ENCODE peak calls at places on chromosomes 5 and 9, in six cellular contexts. T is GM23248, M is neural progenitor cell, D is MM.1S, L is PC-9, U is PC-3. R is an unnamed sample. For H3F3A, the result is how much of the 10 kb centered on the place peaks cover.

GRCh38 chr5:39427225-39427624 is 2.4 kb upstream of the DAB2 start:
- DNase-seq in L (no peak), M (peak), D (no peak), U (no peak), T (peak), R (no peak)

GRCh38 chr5:4420177-4420576 is 720.0 kb upstream of the ADAMTS16 start:
- DNase-seq in D (no peak), U (no peak), T (no peak), L (no peak), M (no peak), R (no peak)

GRCh38 chr5:137245438-137245837 is 253.7 kb downstream of the SPOCK1 start:
- DNase-seq in M (no peak), L (peak), D (no peak), U (no peak), T (no peak), R (no peak)

GRCh38 chr9:124553738-124554137 is 46.5 kb upstream of the NR5A1 start:
- DNase-seq in L (no peak), U (peak), D (no peak), M (no peak), T (peak), R (no peak)

GRCh38 chr5:179870403-179870903 is 11.8 kb upstream of the MRNIP start:
- DNase-seq in M (peak), T (peak), U (peak), D (no peak), L (no peak), R (peak)

GRCh38 chr9:3696368-3696767 is 170.6 kb upstream of the RFX3 start:
- DNase-seq in M (no peak), D (no peak), T (no peak), U (no peak), L (no peak), R (peak)

GRCh38 chr5:64147849-64148441 is 17.7 kb upstream of the RNF180 start:
- DNase-seq in T (peak), U (peak), L (no peak), D (peak), M (peak), R (peak)

GRCh38 chr5:173973614-173973969 is 15.4 kb upstream of the C5orf47 start:
- DNase-seq in L (no peak), M (peak), T (no peak), D (peak), U (peak), R (peak)

GRCh38 chr9:96068511-96068910 is 193.0 kb downstream of the ERCC6L2 start:
- DNase-seq in M (no peak), T (no peak), L (no peak), U (no peak), D (no peak), R (no peak)

GRCh38 chr9:127426756-127427155 is 2.6 kb downstream of the ZNF79 start:
- DNase-seq in L (no peak), M (no peak), T (no peak), D (no peak), U (no peak), R (no peak)

GRCh38 chr9:121646992-121647391 is 4.4 kb upstream of the DAB2IP start:
- DNase-seq in D (no peak), M (no peak), U (no peak), T (no peak), L (no peak), R (no peak)

GRCh38 chr9:136951541-136952353 is at the start of gene LCN12:
- DNase-seq in U (no peak), L (no peak), T (no peak), M (no peak), D (no peak), R (no peak)

GRCh38 chr5:150339165-150339564 is 18.3 kb upstream of the TCOF1 start:
- DNase-seq in D (peak), M (no peak), U (no peak), T (no peak), L (no peak), R (no peak)

GRCh38 chr5:145350501-145350900 is 484.6 kb downstream of the PRELID2 start:
- DNase-seq in M (no peak), L (no peak), T (peak), U (peak), D (no peak), R (no peak)

GRCh38 chr5:89377752-89378455 is 494.9 kb upstream of the MEF2C start:
- DNase-seq in L (no peak), M (no peak), T (peak), U (peak), D (no peak), R (no peak)

GRCh38 chr9:108609227-108609894 is 246.4 kb downstream of the ACTL7B start:
- DNase-seq in U (peak), L (no peak), D (no peak), T (peak), M (no peak), R (no peak)

GRCh38 chr9:4277531-4277991 is 22.3 kb downstream of the GLIS3 start:
- DNase-seq in L (no peak), D (no peak), M (no peak), U (no peak), T (no peak), R (peak)

GRCh38 chr9:37908698-37909186 is 4.8 kb upstream of the SLC25A51 start:
- DNase-seq in U (peak), D (no peak), M (no peak), T (peak), L (peak), R (no peak)

GRCh38 chr5:74015716-74016115 is 389.7 kb downstream of the ARHGEF28 start:
- DNase-seq in M (no peak), L (no peak), U (no peak), T (no peak), D (no peak), R (no peak)

GRCh38 chr9:134492281-134492691 is 149.3 kb upstream of the COL5A1 start:
- DNase-seq in T (peak), M (no peak), L (no peak), U (no peak), D (no peak), R (no peak)

GRCh38 chr9:68536876-68537490 is 3.7 kb downstream of the TMEM252 start:
- DNase-seq in L (no peak), U (no peak), D (no peak), M (no peak), T (no peak), R (no peak)

GRCh38 chr5:126686451-126687126 is 85.8 kb downstream of the PHAX start:
- DNase-seq in L (no peak), U (no peak), M (no peak), D (no peak), T (no peak), R (no peak)

GRCh38 chr5:141641634-141642278 is 5.0 kb downstream of the RELL2 start:
- DNase-seq in D (peak), T (peak), L (peak), U (peak), M (no peak), R (peak)

GRCh38 chr9:27431573-27431972 is 92.5 kb upstream of the IFNK start:
- DNase-seq in M (no peak), U (no peak), L (no peak), D (no peak), T (no peak), R (no peak)

GRCh38 chr9:135126480-135127187 is 39.2 kb downstream of the OLFM1 start:
- DNase-seq in U (peak), T (peak), D (no peak), M (no peak), L (no peak), R (no peak)

GRCh38 chr5:172200476-172200875 is 6.5 kb downstream of the EFCAB9 start:
- DNase-seq in T (no peak), D (no peak), M (no peak), U (no peak), L (no peak), R (no peak)

GRCh38 chr5:171306785-171307591 is 2.1 kb upstream of the TLX3 start:
- DNase-seq in T (no peak), L (no peak), U (no peak), D (no peak), M (peak), R (peak)

GRCh38 chr5:32254987-32255900 is 57.5 kb downstream of the MTMR12 start:
- DNase-seq in U (no peak), T (peak), D (no peak), L (no peak), M (no peak), R (no peak)

GRCh38 chr9:128920381-128921058 is at the start of gene PHYHD1:
- DNase-seq in U (peak), M (no peak), D (no peak), L (no peak), T (peak), R (no peak)

GRCh38 chr9:127347831-127348699 is 48.9 kb upstream of the SLC2A8 start:
- DNase-seq in U (no peak), M (no peak), D (no peak), T (peak), L (peak), R (peak)

GRCh38 chr5:75690669-75691068 is 26.6 kb downstream of the POC5 start:
- DNase-seq in D (no peak), L (no peak), M (no peak), U (no peak), T (no peak), R (no peak)

GRCh38 chr5:75685141-75685540 is 32.1 kb downstream of the POC5 start:
- DNase-seq in M (no peak), U (no peak), D (no peak), T (no peak), L (no peak), R (no peak)

GRCh38 chr5:75681125-75681830 is 36.0 kb downstream of the POC5 start:
- DNase-seq in M (peak), D (peak), U (peak), T (peak), L (peak), R (peak)

DNA sequence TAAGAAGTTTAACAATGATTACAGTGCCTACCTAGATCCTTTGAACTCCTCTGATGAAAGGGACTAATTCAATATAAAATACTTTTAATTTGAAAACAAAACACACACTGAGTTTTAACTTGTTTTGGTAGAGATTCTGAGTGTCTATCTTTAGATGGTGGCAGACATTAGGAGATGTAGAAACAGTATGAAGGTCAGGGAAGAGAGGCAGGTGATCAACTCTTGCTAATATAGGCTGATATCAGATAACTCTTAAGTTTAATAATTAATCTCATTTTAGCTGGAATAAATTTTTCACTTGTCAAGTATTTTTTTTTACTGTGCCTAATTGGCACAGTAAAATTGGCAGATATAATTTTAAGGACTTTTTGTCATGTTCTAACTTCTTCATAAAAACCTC is 30.8 kb downstream of the POC5 start:
- DNase-seq in L (no peak), D (no peak), U (no peak), T (no peak), M (no peak), R (no peak)
- TF ChIP-seq EZH2 in L (no peak), D (no peak), U (no peak), T (no peak), M (no peak), R (no peak)

GRCh38 chr5:80191397-80191796 is 64.5 kb downstream of the SERINC5 start:
- DNase-seq in D (no peak), M (no peak), T (no peak), L (no peak), U (no peak), R (no peak)

GRCh38 chr5:80191991-80192398 is 63.9 kb downstream of the SERINC5 start:
- DNase-seq in L (no peak), T (peak), M (peak), D (no peak), U (no peak), R (peak)

GRCh38 chr5:80190960-80191359 is 64.9 kb downstream of the SERINC5 start:
- DNase-seq in L (no peak), D (no peak), M (no peak), U (no peak), T (no peak), R (no peak)

GRCh38 chr5:80193421-80193820 is 62.4 kb downstream of the SERINC5 start:
- DNase-seq in M (peak), U (no peak), L (no peak), D (no peak), T (no peak), R (no peak)

DNA sequence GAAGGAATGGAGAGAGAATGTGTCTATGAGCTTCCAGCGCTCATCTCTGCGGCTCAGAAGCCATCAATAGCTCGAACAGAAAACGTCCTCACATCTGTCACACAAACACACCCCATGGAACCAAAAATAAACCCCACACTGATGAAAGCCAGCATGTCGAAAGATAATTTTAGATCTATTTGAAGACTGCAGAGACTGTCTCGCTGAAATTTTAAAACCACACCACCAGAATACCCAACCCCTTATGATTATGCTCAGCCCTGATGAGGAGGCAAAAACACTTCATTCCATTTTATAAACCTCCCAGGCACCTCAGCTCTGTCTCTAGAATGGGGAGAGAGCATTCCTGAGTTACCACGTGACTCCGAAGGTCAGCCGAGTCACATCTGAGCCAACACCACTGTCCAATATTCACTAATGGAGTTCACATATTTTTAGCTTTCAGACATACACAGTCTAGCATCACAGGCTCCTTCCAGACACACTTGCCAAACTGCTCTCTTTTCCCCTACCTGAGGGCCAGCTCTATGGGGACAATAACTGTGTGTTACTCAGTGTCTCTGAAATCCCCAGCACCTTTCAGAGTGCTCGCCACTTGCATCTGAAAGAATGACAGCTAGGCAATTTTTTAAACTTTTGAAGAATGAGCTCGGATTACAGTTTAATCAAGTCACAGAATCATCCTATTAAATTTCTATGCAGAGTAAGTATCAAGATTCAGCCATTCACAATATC is 63.2 kb downstream of the SERINC5 start:
- DNase-seq in D (no peak), M (peak), L (no peak), T (peak), U (no peak), R (no peak)
- H3F3A ChIP-seq in D (under half), M (half or more), L (under half), T (under half), U (under half), R (under half)

DNA sequence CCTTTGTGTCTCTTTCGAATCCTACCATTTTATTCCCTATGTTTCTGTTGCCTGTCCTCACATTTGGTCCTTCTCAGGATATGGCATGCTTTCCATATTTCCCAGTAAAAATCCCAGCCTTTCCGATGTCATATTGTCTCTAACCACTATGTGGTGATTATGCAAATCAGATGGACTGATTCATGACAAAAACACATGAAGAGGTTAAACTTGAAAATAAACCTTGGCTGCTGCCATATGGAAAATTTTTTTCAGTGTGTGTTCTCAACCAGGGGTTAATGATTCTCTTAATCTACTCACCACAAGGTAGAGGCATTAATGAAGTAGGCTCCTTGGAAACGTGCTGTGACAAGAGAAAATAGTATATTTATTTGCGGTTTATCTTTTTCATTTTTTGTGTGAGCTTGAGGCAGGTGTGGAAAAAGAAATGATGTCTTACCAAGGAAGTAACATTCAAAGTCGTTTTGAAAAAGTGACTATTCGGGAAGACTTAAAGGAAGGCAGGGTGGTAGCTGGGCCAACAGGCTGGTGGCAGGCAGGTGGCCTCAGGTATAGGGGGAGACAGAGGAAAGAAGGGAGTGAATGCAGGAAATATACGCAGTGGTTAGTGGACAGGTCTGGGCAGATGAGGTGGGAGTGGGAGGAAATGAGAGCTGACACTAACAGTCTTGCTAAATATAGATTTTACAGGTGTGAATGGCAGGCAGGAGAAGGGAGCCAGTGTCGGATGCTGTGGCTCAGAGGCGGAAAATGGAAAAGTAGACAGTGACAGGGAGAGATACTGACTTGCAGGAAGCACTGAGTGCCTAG is 46.2 kb downstream of the DMRT2 start:
- DNase-seq in L (no peak), M (no peak), D (no peak), T (no peak), U (no peak), R (no peak)
- H3K27ac ChIP-seq in L (no peak), M (no peak), D (no peak), T (no peak), U (no peak), R (no peak)

DNA sequence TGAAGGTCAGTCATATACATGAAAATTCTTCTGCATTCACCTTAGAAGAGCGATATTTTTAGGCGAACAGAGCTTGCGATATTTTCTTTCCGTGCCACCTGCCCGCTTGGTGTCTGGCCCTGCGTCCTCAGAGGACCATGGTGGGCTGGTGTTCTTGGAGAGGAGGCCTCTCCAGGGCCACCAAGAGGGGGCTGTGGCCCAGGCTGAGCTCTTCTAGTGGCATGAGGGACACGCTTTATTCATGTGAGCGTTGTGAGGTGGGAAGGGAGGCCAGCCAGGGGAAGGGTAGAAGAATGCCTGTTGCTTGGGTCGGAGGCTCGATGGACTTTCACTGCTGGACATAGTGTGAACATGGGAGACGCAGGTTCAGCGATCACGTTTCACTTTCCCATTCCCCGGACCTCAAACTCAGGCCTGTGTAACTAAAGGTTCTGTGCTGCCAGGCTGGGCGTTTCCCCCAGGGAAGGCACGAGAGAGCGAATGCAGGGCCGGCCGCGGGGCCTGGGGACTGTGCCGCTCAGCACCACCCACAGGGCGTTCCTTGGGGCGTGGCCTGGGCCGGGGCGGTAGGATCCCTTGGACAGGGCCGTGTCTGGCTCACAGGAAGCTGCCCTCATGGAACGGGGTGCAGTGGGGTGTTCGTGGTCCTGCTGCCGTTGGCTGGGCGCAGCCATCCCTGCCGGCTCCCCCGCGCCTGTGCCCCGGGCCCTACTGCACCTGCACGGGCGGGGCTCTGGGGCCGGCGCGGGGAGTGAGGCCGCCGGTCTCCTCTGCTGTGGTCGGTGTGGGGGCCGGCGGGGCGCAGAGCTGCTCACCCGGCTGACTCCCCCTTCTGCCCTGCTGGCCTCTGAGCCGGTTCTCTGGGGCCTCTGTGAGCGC is 40.7 kb upstream of the CLPTM1L start:
- DNase-seq in D (peak), U (peak), M (peak), T (peak), L (no peak), R (peak)
- TF ChIP-seq EZH2 in D (no peak), U (no peak), M (no peak), T (no peak), L (no peak), R (no peak)

GRCh38 chr5:37803487-37803886 is 36.4 kb downstream of the GDNF start:
- DNase-seq in M (no peak), L (no peak), D (no peak), U (no peak), T (no peak), R (no peak)
- H3F3A ChIP-seq in M (under half), L (under half), D (under half), U (under half), T (under half), R (under half)

DNA sequence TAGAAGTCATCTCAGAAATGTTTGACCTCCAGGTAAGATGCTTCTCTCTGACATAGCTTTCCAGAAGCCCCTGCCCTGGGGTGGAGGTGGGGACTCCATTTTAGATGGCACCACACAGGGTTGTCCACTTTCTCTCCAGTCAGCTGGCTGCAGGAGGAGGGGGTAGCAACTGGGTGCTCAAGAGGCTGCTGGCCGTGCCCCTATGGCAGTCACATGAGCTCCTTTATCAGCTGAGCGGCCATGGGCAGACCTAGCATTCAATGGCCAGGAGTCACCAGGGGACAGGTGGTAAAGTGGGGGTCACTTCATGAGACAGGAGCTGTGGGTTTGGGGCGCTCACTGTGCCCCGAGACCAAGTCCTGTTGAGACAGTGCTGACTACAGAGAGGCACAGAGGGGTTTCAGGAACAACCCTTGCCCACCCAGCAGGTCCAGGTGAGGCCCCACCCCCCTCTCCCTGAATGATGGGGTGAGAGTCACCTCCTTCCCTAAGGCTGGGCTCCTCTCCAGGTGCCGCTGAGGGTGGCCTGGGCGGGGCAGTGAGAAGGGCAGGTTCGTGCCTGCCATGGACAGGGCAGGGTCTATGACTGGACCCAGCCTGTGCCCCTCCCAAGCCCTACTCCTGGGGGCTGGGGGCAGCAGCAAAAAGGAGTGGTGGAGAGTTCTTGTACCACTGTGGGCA is 642 bp downstream of the CSF2 start:
- DNase-seq in U (peak), T (no peak), M (no peak), L (no peak), D (no peak), R (no peak)
- H3K27ac ChIP-seq in U (peak), T (no peak), M (no peak), L (peak), D (no peak), R (no peak)